ENCODE peak calls at places on chromosomes 5 and 9, in ten cellular contexts. Z is SJSA1; R is heart right ventricle; K is WERI-Rb-1; F is AG04450; S is pancreas; X is CD4-positive, alpha-beta memory T cell; G is ovary; W is PC-9; H is GM12878. P is an unnamed sample.

GRCh38 chr5:151056367-151057306 is 24.2 kb downstream of the TNIP1 start:
- DNase-seq in Z (no peak), R (no peak), K (no peak), F (no peak), S (no peak), X (no peak), G (no peak), W (no peak), H (no peak), P (no peak)

GRCh38 chr5:178279026-178279722 is 46.6 kb upstream of the PHYKPL start:
- DNase-seq in Z (no peak), R (no peak), K (no peak), F (no peak), S (peak), X (no peak), G (no peak), W (no peak), H (no peak), P (no peak)

GRCh38 chr9:89664896-89665329 is 60.1 kb downstream of the GADD45G start:
- DNase-seq in Z (no peak), R (no peak), K (no peak), F (no peak), S (peak), X (no peak), G (no peak), W (no peak), H (no peak), P (no peak)

GRCh38 chr5:56259002-56259511 is 25.9 kb upstream of the ANKRD55 start:
- DNase-seq in Z (peak), R (no peak), K (no peak), F (peak), S (no peak), X (no peak), G (no peak), W (peak), H (peak), P (no peak)

GRCh38 chr5:139765409-139766217 is 30.0 kb upstream of the PSD2 start:
- DNase-seq in Z (peak), R (peak), K (peak), F (no peak), S (peak), X (peak), G (peak), W (no peak), H (no peak), P (no peak)

GRCh38 chr9:3459076-3459475 is 66.7 kb downstream of the RFX3 start:
- DNase-seq in Z (no peak), R (no peak), K (no peak), F (no peak), S (no peak), X (no peak), G (no peak), W (no peak), H (no peak), P (no peak)

GRCh38 chr5:91521313-91521712 is 138.2 kb upstream of the ARRDC3 start:
- DNase-seq in Z (no peak), R (no peak), K (no peak), F (no peak), S (no peak), X (no peak), G (no peak), W (no peak), H (no peak), P (no peak)

GRCh38 chr5:134079748-134080581 is 34.5 kb upstream of the TCF7 start:
- DNase-seq in Z (no peak), R (no peak), K (no peak), F (no peak), S (no peak), X (peak), G (no peak), W (no peak), H (no peak), P (no peak)

GRCh38 chr9:130110166-130110565 is 56.5 kb downstream of the GPR107 start:
- DNase-seq in Z (no peak), R (no peak), K (peak), F (no peak), S (no peak), X (no peak), G (no peak), W (no peak), H (no peak), P (no peak)

GRCh38 chr5:115844321-115844817 is 2.6 kb downstream of the AP3S1 start:
- DNase-seq in Z (no peak), R (peak), K (no peak), F (no peak), S (no peak), X (no peak), G (no peak), W (no peak), H (no peak), P (no peak)

GRCh38 chr5:74257645-74258328 is 382.7 kb downstream of the ENC1 start:
- DNase-seq in Z (no peak), R (peak), K (no peak), F (no peak), S (no peak), X (no peak), G (peak), W (peak), H (no peak), P (no peak)

GRCh38 chr9:101131326-101131725 is 102.8 kb downstream of the PLPPR1 start:
- DNase-seq in Z (no peak), R (no peak), K (no peak), F (no peak), S (no peak), X (no peak), G (no peak), W (no peak), H (no peak), P (no peak)

GRCh38 chr9:119963798-119964372 is 594.6 kb upstream of the BRINP1 start:
- DNase-seq in Z (peak), R (no peak), K (no peak), F (peak), S (no peak), X (no peak), G (no peak), W (peak), H (no peak), P (no peak)

GRCh38 chr9:122342323-122343050 is 28.3 kb upstream of the PTGS1 start:
- DNase-seq in Z (no peak), R (no peak), K (no peak), F (no peak), S (no peak), X (no peak), G (no peak), W (no peak), H (no peak), P (no peak)

GRCh38 chr5:96752341-96753016 is 55.3 kb downstream of the ERAP1 start:
- DNase-seq in Z (peak), R (peak), K (peak), F (peak), S (no peak), X (peak), G (peak), W (no peak), H (no peak), P (no peak)

GRCh38 chr5:103041071-103041676 is 78.8 kb downstream of the GIN1 start:
- DNase-seq in Z (no peak), R (no peak), K (no peak), F (peak), S (no peak), X (peak), G (no peak), W (peak), H (no peak), P (no peak)

GRCh38 chr5:72046106-72046505 is 61.2 kb upstream of the MAP1B start:
- DNase-seq in Z (no peak), R (no peak), K (no peak), F (no peak), S (no peak), X (no peak), G (no peak), W (no peak), H (no peak), P (no peak)

GRCh38 chr5:112127856-112128255 is 291.2 kb downstream of the EPB41L4A start:
- DNase-seq in Z (no peak), R (no peak), K (no peak), F (no peak), S (no peak), X (no peak), G (no peak), W (no peak), H (no peak), P (no peak)

GRCh38 chr5:133952729-133953567 is 15.5 kb downstream of the C5orf15 start:
- DNase-seq in Z (no peak), R (peak), K (no peak), F (peak), S (no peak), X (no peak), G (peak), W (no peak), H (no peak), P (no peak)

GRCh38 chr9:114386361-114386885 is 1.4 kb downstream of the AKNA start:
- DNase-seq in Z (no peak), R (no peak), K (no peak), F (no peak), S (no peak), X (no peak), G (no peak), W (no peak), H (no peak), P (no peak)

GRCh38 chr5:9852686-9853085 is 222.5 kb upstream of the TAS2R1 start:
- DNase-seq in Z (no peak), R (no peak), K (no peak), F (no peak), S (no peak), X (no peak), G (no peak), W (no peak), H (no peak), P (no peak)

GRCh38 chr9:124286292-124286931 is 28.7 kb downstream of the NEK6 start:
- DNase-seq in Z (peak), R (no peak), K (no peak), F (peak), S (no peak), X (no peak), G (no peak), W (peak), H (peak), P (no peak)

GRCh38 chr9:69857828-69858227 is 37.2 kb downstream of the CFAP95 start:
- DNase-seq in Z (no peak), R (no peak), K (no peak), F (no peak), S (no peak), X (no peak), G (no peak), W (no peak), H (no peak), P (no peak)

GRCh38 chr9:93039976-93040375 is 18.5 kb upstream of the SUSD3 start:
- DNase-seq in Z (no peak), R (no peak), K (no peak), F (no peak), S (no peak), X (no peak), G (no peak), W (no peak), H (no peak), P (no peak)

GRCh38 chr9:93040409-93040808 is 18.1 kb upstream of the SUSD3 start:
- DNase-seq in Z (no peak), R (no peak), K (no peak), F (no peak), S (no peak), X (no peak), G (no peak), W (no peak), H (no peak), P (no peak)

GRCh38 chr9:93043122-93043521 is 15.4 kb upstream of the SUSD3 start:
- DNase-seq in Z (no peak), R (no peak), K (no peak), F (no peak), S (no peak), X (no peak), G (no peak), W (no peak), H (no peak), P (no peak)

GRCh38 chr9:93039456-93039855 is 19.0 kb upstream of the SUSD3 start:
- DNase-seq in Z (no peak), R (no peak), K (no peak), F (no peak), S (no peak), X (no peak), G (no peak), W (no peak), H (no peak), P (no peak)

DNA sequence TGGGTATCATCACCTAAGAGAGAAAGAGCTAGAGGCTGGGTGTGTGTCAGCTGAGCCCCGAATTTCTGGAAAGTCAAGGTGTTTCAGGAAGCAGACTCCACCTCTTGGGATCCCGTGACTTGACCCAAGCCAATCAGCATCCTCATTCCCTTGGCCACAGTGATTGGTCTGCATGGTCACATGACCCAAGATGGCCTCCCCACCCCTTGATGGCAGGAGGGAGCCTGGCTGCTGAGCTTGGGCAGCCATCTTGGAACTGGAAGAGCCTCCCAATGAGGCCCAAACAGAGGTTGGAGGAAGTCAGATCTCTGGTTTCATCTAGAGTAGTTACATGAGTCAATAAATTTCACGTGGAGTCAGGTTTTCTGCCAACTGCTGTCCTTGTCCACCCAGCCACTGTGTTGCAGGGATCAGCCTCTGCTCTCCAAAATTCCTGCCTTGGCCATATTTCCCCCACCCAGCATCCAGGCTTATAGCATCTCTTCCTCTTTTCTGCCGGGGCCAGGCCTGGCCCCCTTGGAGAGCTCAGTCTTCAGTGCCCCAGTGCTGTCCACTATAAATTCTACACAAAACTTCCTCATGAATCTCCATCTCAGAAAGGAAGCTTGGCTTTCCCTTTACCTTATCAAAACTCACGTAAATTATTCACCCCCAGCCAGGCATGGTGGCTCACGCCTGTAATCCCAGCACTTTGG is 17.2 kb upstream of the SUSD3 start:
- DNase-seq in Z (no peak), R (no peak), K (no peak), F (no peak), S (no peak), X (no peak), G (no peak), W (no peak), H (no peak), P (no peak)
- H3K27ac ChIP-seq in Z (no peak), R (no peak), K (no peak), F (no peak), S (no peak), X (no peak), G (no peak), W (no peak), H (no peak), P (no peak)

GRCh38 chr5:149471406-149472183 is 79.6 kb downstream of the CSNK1A1 start:
- DNase-seq in Z (no peak), R (no peak), K (no peak), F (no peak), S (no peak), X (no peak), G (no peak), W (no peak), H (no peak), P (no peak)
- H3K27ac ChIP-seq in Z (no peak), R (peak), K (no peak), F (no peak), S (no peak), X (no peak), G (no peak), W (no peak), H (no peak), P (no peak)

GRCh38 chr5:149007174-149007573 is 55.7 kb downstream of the SH3TC2 start:
- DNase-seq in Z (no peak), R (no peak), K (no peak), F (no peak), S (no peak), X (no peak), G (no peak), W (no peak), H (no peak), P (no peak)
- H3K27ac ChIP-seq in Z (peak), R (no peak), K (no peak), F (no peak), S (no peak), X (no peak), G (no peak), W (peak), H (no peak), P (no peak)

GRCh38 chr9:135887585-135888050 is 19.7 kb downstream of the CAMSAP1 start:
- DNase-seq in Z (no peak), R (no peak), K (peak), F (no peak), S (no peak), X (peak), G (no peak), W (no peak), H (peak), P (no peak)

GRCh38 chr9:135888766-135889394 is 18.5 kb downstream of the CAMSAP1 start:
- DNase-seq in Z (no peak), R (no peak), K (no peak), F (no peak), S (no peak), X (no peak), G (no peak), W (no peak), H (no peak), P (no peak)

GRCh38 chr9:135887021-135887507 is 20.3 kb downstream of the CAMSAP1 start:
- DNase-seq in Z (no peak), R (peak), K (peak), F (no peak), S (no peak), X (no peak), G (no peak), W (no peak), H (no peak), P (no peak)

GRCh38 chr9:135889564-135890189 is 17.7 kb downstream of the CAMSAP1 start:
- DNase-seq in Z (no peak), R (no peak), K (peak), F (no peak), S (no peak), X (no peak), G (no peak), W (no peak), H (no peak), P (no peak)

DNA sequence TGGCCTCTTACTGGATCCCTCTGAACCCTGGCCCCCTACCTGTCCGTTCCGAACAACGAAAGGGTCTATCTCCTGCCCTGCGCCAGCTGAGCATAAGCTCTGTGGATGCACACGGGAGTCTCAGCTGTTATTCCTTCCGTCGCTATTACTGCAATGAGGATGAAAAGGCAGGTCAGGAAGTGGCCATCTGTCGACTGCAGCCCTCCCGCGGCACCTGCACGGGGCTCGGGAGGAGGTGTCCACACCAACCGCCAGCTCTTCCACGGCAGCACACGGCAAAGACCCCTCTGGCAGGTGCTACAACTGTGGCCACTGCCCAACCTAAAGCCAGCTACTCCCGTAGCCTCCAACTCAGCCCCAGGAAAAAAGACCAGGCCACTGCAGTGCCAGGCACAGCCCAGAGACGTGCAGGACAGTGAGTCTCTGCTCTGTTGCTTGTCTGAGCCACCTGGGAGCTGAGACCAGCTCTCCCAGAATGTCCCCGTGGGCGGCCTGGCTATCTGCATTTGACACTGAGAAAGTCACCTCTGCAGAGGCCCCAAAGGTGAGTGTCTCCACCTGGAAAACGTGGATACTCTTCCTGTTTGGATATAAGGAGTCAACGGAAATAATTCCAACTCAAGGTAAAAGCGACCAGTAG is 19.1 kb downstream of the CAMSAP1 start:
- DNase-seq in Z (no peak), R (no peak), K (peak), F (no peak), S (no peak), X (no peak), G (no peak), W (no peak), H (no peak), P (no peak)
- H3K27ac ChIP-seq in Z (no peak), R (no peak), K (peak), F (no peak), S (no peak), X (peak), G (no peak), W (no peak), H (peak), P (peak)

GRCh38 chr5:65955746-65956145 is 29.4 kb downstream of the ERBIN start:
- DNase-seq in Z (no peak), R (no peak), K (no peak), F (no peak), S (no peak), X (no peak), G (no peak), W (no peak), H (no peak), P (no peak)
- H3K27ac ChIP-seq in Z (no peak), R (no peak), K (no peak), F (no peak), S (no peak), X (no peak), G (no peak), W (peak), H (no peak), P (no peak)

DNA sequence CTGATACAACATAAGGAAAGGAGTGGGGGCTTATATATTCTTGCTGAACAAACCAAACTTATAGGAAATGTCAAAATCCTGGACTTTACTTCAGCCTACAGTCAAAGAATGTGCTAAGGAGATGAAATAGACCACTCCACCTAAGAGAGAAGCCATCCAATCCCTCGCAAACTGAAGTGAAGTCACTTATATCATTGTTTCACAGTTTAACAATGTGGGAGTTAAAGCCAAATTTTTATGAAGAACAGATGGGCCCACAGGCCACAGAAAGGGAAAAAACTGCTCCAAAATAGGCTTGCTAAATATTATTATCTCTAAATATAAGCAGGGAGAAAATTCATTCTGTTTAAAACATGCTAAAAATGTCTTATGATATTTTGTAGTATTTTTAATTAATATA is 233.3 kb downstream of the GAS1 start:
- DNase-seq in Z (no peak), R (no peak), K (no peak), F (no peak), S (no peak), X (no peak), G (no peak), W (no peak), H (no peak), P (no peak)
- H3K27ac ChIP-seq in Z (no peak), R (no peak), K (no peak), F (no peak), S (no peak), X (no peak), G (no peak), W (no peak), H (no peak), P (no peak)

DNA sequence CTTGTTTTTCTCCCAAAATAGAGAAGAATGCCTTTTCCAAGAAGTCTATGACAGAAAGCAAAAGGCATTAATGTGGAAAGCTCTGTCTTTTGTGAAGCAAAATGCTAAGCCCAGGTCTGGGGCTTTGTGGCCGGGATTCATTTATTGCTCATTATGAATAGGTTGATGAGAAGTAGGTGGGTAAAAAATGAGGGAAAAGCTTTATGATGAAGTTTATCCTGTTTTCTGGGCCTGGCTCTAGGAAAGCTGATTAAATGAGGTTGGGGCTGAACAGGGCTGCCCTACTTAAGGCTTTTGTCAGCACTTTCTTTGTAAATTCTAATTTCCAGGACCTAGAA is 483.2 kb downstream of the DMAC1 start:
- DNase-seq in Z (no peak), R (no peak), K (no peak), F (no peak), S (no peak), X (no peak), G (no peak), W (no peak), H (no peak), P (no peak)
- H3K27ac ChIP-seq in Z (no peak), R (peak), K (no peak), F (peak), S (no peak), X (no peak), G (no peak), W (no peak), H (no peak), P (no peak)